ENCODE peak calls at places on chromosomes 2 and 18, in five cellular contexts. H, F, P, S and L are unnamed samples.

GRCh38 chr2:239991689-239992314 is 33.3 kb downstream of the NDUFA10 start:
- DNase-seq in S (no peak), H (peak), P (peak), F (no peak), L (peak)

GRCh38 chr2:222297600-222297935 is 1.2 kb downstream of the PAX3 start:
- DNase-seq in S (no peak), F (no peak), H (no peak), P (no peak), L (no peak)

GRCh38 chr2:57981369-57981768 is 65.2 kb upstream of the VRK2 start:
- DNase-seq in F (no peak), H (no peak), P (peak), S (no peak), L (no peak)

GRCh38 chr18:77108001-77108692 is 24.4 kb downstream of the MBP start:
- DNase-seq in P (peak), S (peak), F (peak), H (no peak), L (no peak)

GRCh38 chr2:121200419-121201315 is 84.3 kb downstream of the TFCP2L1 start:
- DNase-seq in P (no peak), S (no peak), H (no peak), F (no peak), L (no peak)

GRCh38 chr2:135745545-135745944 is 3.9 kb downstream of the UBXN4 start:
- DNase-seq in F (no peak), P (peak), S (no peak), H (no peak), L (no peak)

GRCh38 chr2:238728322-238729260 is 119.3 kb upstream of the TWIST2 start:
- DNase-seq in S (no peak), H (no peak), F (peak), P (peak), L (no peak)

GRCh38 chr2:162566666-162567065 is 222.7 kb downstream of the GCA start:
- DNase-seq in F (no peak), P (no peak), H (no peak), S (no peak), L (no peak)

GRCh38 chr2:129934044-129934822 is 45.2 kb upstream of the RAB6C start:
- DNase-seq in S (no peak), P (peak), H (no peak), F (no peak), L (no peak)

GRCh38 chr18:43526436-43527150 is 249.3 kb upstream of the SYT4 start:
- DNase-seq in F (no peak), H (no peak), P (no peak), S (no peak), L (no peak)

GRCh38 chr2:21038403-21039073 is 5.3 kb downstream of the APOB start:
- DNase-seq in S (no peak), P (peak), F (no peak), H (no peak), L (no peak)

GRCh38 chr2:105691942-105692341 is 52.8 kb upstream of the NCK2 start:
- DNase-seq in P (no peak), S (no peak), H (no peak), F (no peak), L (no peak)